ENCODE peak calls at places on chromosomes 2 and 18, in nine cellular contexts. N, F, D, L, T, Q, W, B and O are unnamed samples.

GRCh38 chr2:201269764-201270163 is 9.4 kb downstream of the CASP8 start:
- DNase-seq in N (no peak), F (no peak), D (no peak), L (no peak), T (no peak), Q (no peak), W (no peak), B (no peak), O (no peak)

GRCh38 chr2:218722876-218723477 is 12.3 kb downstream of the TTLL4 start:
- DNase-seq in N (no peak), F (no peak), D (no peak), L (no peak), T (no peak), Q (no peak), W (no peak), B (no peak), O (no peak)

GRCh38 chr2:173629076-173629475 is 274.4 kb downstream of the CDCA7 start:
- DNase-seq in N (no peak), F (no peak), D (no peak), L (no peak), T (no peak), Q (no peak), W (no peak), B (no peak), O (no peak)

GRCh38 chr18:57575542-57575941 is 11.0 kb downstream of the FECH start:
- DNase-seq in N (no peak), F (no peak), D (no peak), L (no peak), T (no peak), Q (no peak), W (no peak), B (no peak), O (peak)

GRCh38 chr2:25303517-25304338 is 38.0 kb downstream of the DNMT3A start:
- DNase-seq in N (no peak), F (no peak), D (no peak), L (no peak), T (no peak), Q (no peak), W (no peak), B (no peak), O (no peak)

GRCh38 chr18:37166491-37166890 is 337.6 kb downstream of the KIAA1328 start:
- DNase-seq in N (no peak), F (no peak), D (no peak), L (no peak), T (no peak), Q (no peak), W (no peak), B (no peak), O (no peak)

GRCh38 chr2:168084267-168084781 is 163.1 kb downstream of the STK39 start:
- DNase-seq in N (no peak), F (no peak), D (no peak), L (no peak), T (no peak), Q (no peak), W (no peak), B (no peak), O (no peak)

GRCh38 chr2:160411167-160411566 is 82.4 kb downstream of the RBMS1 start:
- DNase-seq in N (no peak), F (peak), D (no peak), L (no peak), T (no peak), Q (peak), W (peak), B (peak), O (no peak)

GRCh38 chr2:29519996-29520395 is 401.4 kb downstream of the ALK start:
- DNase-seq in N (no peak), F (peak), D (no peak), L (no peak), T (no peak), Q (no peak), W (no peak), B (no peak), O (no peak)

GRCh38 chr2:218230882-218231281 is 13.9 kb downstream of the ARPC2 start:
- DNase-seq in N (no peak), F (no peak), D (no peak), L (no peak), T (no peak), Q (no peak), W (peak), B (no peak), O (no peak)

GRCh38 chr2:120554625-120555032 is 181.0 kb upstream of the GLI2 start:
- DNase-seq in N (no peak), F (no peak), D (no peak), L (no peak), T (no peak), Q (no peak), W (no peak), B (no peak), O (no peak)

GRCh38 chr2:66596229-66596628 is 161.3 kb downstream of the MEIS1 start:
- DNase-seq in N (no peak), F (peak), D (no peak), L (no peak), T (no peak), Q (no peak), W (no peak), B (no peak), O (no peak)

GRCh38 chr18:10168477-10168876 is 254.7 kb downstream of the VAPA start:
- DNase-seq in N (no peak), F (no peak), D (no peak), L (no peak), T (peak), Q (no peak), W (no peak), B (no peak), O (no peak)

GRCh38 chr2:41830600-41830999 is 217.2 kb upstream of the PKDCC start:
- DNase-seq in N (no peak), F (no peak), D (no peak), L (no peak), T (no peak), Q (no peak), W (no peak), B (no peak), O (no peak)

GRCh38 chr2:222627764-222628163 is 28.1 kb downstream of the FARSB start:
- DNase-seq in N (no peak), F (no peak), D (no peak), L (no peak), T (no peak), Q (no peak), W (no peak), B (no peak), O (no peak)

GRCh38 chr2:113977660-113978523 is 88.0 kb downstream of the ACTR3 start:
- DNase-seq in N (peak), F (peak), D (no peak), L (no peak), T (peak), Q (no peak), W (no peak), B (no peak), O (peak)

GRCh38 chr2:112996635-112997034 is 8.6 kb upstream of the IL36A start:
- DNase-seq in N (no peak), F (no peak), D (no peak), L (peak), T (no peak), Q (peak), W (peak), B (no peak), O (no peak)

GRCh38 chr2:96502891-96503636 is 2.1 kb downstream of the NEURL3 start:
- DNase-seq in N (no peak), F (peak), D (no peak), L (no peak), T (no peak), Q (no peak), W (no peak), B (no peak), O (peak)

GRCh38 chr18:37254256-37254880 is 311.2 kb downstream of the CELF4 start:
- DNase-seq in N (no peak), F (no peak), D (no peak), L (no peak), T (peak), Q (no peak), W (no peak), B (no peak), O (no peak)

GRCh38 chr2:102190425-102191107 is 3.7 kb downstream of the IL1RL2 start:
- DNase-seq in N (no peak), F (no peak), D (no peak), L (no peak), T (no peak), Q (no peak), W (no peak), B (no peak), O (no peak)

GRCh38 chr2:100813527-100813926 is 6.4 kb upstream of the NPAS2 start:
- DNase-seq in N (no peak), F (no peak), D (no peak), L (no peak), T (no peak), Q (no peak), W (no peak), B (no peak), O (no peak)

GRCh38 chr2:88603146-88603545 is 24.1 kb downstream of the EIF2AK3 start:
- DNase-seq in N (no peak), F (peak), D (no peak), L (no peak), T (no peak), Q (no peak), W (no peak), B (no peak), O (peak)

GRCh38 chr2:100967716-100968115 is 34.4 kb upstream of the RPL31 start:
- DNase-seq in N (no peak), F (no peak), D (no peak), L (no peak), T (no peak), Q (no peak), W (no peak), B (no peak), O (no peak)

GRCh38 chr18:4438938-4439337 is 16.2 kb downstream of the DLGAP1 start:
- DNase-seq in N (no peak), F (no peak), D (no peak), L (no peak), T (no peak), Q (no peak), W (no peak), B (no peak), O (no peak)

GRCh38 chr18:46071894-46072867 is at the start of gene PSTPIP2:
- DNase-seq in N (peak), F (peak), D (peak), L (no peak), T (peak), Q (peak), W (peak), B (no peak), O (peak)

GRCh38 chr18:49486617-49486958 is 446 bp downstream of the C18orf32 start:
- DNase-seq in N (no peak), F (no peak), D (no peak), L (no peak), T (peak), Q (no peak), W (no peak), B (peak), O (no peak)

GRCh38 chr2:239246723-239247122 is 154.1 kb downstream of the HDAC4 start:
- DNase-seq in N (peak), F (no peak), D (no peak), L (no peak), T (peak), Q (no peak), W (no peak), B (no peak), O (no peak)

GRCh38 chr18:59460060-59460395 is 101.0 kb upstream of the LMAN1 start:
- DNase-seq in N (no peak), F (no peak), D (no peak), L (no peak), T (no peak), Q (no peak), W (no peak), B (no peak), O (no peak)